ENCODE peak calls at places on chromosomes 4 and X, in seven cellular contexts. P, O, U, Y, J, X and K are unnamed samples. For H3K4me1 and H3K9me3, the result is how much of the 10 kb centered on the place peaks cover.

GRCh38 chrX:11381464-11381863 is 88.3 kb downstream of the AMELX start:
- DNase-seq in O (peak), U (no peak), J (no peak), X (peak), P (peak), Y (no peak), K (peak)

GRCh38 chrX:130715299-130715698 is 187.7 kb downstream of the ENOX2 start:
- DNase-seq in X (no peak), Y (no peak), P (peak), J (no peak), U (no peak), O (no peak), K (no peak)

GRCh38 chr4:176156656-176157055 is 38.7 kb downstream of the SPATA4 start:
- DNase-seq in O (no peak), P (peak), U (no peak), Y (no peak), J (no peak), X (no peak), K (no peak)

GRCh38 chr4:76306882-76307669 is 543 bp downstream of the STBD1 start:
- DNase-seq in P (peak), J (peak), Y (peak), U (no peak), X (peak), O (peak), K (peak)

GRCh38 chrX:19514791-19515614 is at the start of gene MAP3K15:
- DNase-seq in U (no peak), P (peak), X (peak), Y (peak), O (peak), J (peak), K (no peak)

GRCh38 chr4:102535398-102536082 is 34.4 kb downstream of the NFKB1 start:
- DNase-seq in Y (no peak), U (no peak), X (no peak), J (no peak), P (peak), O (no peak), K (peak)

GRCh38 chr4:47031713-47032404 is 492 bp downstream of the GABRB1 start:
- DNase-seq in J (no peak), P (no peak), Y (no peak), O (no peak), X (peak), U (no peak), K (no peak)

GRCh38 chrX:30620980-30621716 is 32.1 kb upstream of the GK start:
- DNase-seq in X (no peak), J (no peak), O (peak), P (peak), Y (no peak), U (no peak), K (no peak)

GRCh38 chr4:139084425-139085093 is 69.0 kb downstream of the NOCT start:
- DNase-seq in Y (no peak), P (no peak), U (no peak), X (no peak), J (no peak), O (no peak), K (no peak)

GRCh38 chr4:173125216-173125812 is 43.3 kb upstream of the GALNT7 start:
- DNase-seq in J (no peak), O (no peak), P (no peak), Y (no peak), X (no peak), U (no peak), K (no peak)

GRCh38 chr4:38236503-38236902 is 276.3 kb downstream of the PTTG2 start:
- DNase-seq in O (no peak), U (no peak), X (no peak), Y (no peak), J (no peak), P (no peak), K (no peak)

GRCh38 chr4:113394730-113395530 is 345.5 kb downstream of the ANK2 start:
- DNase-seq in X (peak), Y (no peak), U (peak), O (peak), P (peak), J (no peak), K (peak)

GRCh38 chrX:132023896-132024386 is 839 bp downstream of the STK26 start:
- DNase-seq in U (peak), X (peak), O (peak), P (no peak), J (peak), Y (peak), K (peak)

GRCh38 chr4:122045533-122045932 is 93.7 kb upstream of the TRPC3 start:
- DNase-seq in J (peak), P (peak), O (peak), Y (peak), U (no peak), X (no peak), K (no peak)

GRCh38 chr4:154082760-154083530 is 294.1 kb upstream of the SFRP2 start:
- DNase-seq in X (no peak), Y (no peak), P (peak), U (no peak), O (peak), J (no peak), K (peak)

GRCh38 chr4:8914461-8915171 is 43.0 kb upstream of the HMX1 start:
- DNase-seq in U (no peak), X (peak), J (peak), Y (no peak), P (no peak), O (no peak), K (no peak)

GRCh38 chrX:333611-334311 is 15.2 kb upstream of the GTPBP6 start:
- DNase-seq in O (no peak), J (peak), U (peak), Y (peak), X (no peak), P (no peak), K (no peak)

GRCh38 chrX:128517691-128518090 is 465.5 kb upstream of the ACTRT1 start:
- DNase-seq in Y (no peak), O (no peak), U (no peak), X (no peak), J (no peak), P (no peak), K (no peak)

GRCh38 chrX:56802921-56803848 is 74.1 kb downstream of the NBDY start:
- DNase-seq in J (no peak), P (peak), U (peak), O (no peak), Y (no peak), X (peak), K (peak)

GRCh38 chr4:78237360-78237759 is 180.2 kb downstream of the FRAS1 start:
- DNase-seq in P (no peak), X (no peak), U (no peak), O (no peak), Y (no peak), J (no peak), K (no peak)

GRCh38 chr4:18981234-18981615 is 959.7 kb upstream of the LCORL start:
- DNase-seq in Y (no peak), U (no peak), O (no peak), P (no peak), X (no peak), J (no peak), K (no peak)

GRCh38 chr4:87589531-87589930 is 18.8 kb upstream of the DSPP start:
- DNase-seq in J (no peak), O (peak), Y (no peak), U (no peak), X (no peak), P (peak), K (no peak)

GRCh38 chr4:157270108-157270507 is 49.6 kb downstream of the GRIA2 start:
- DNase-seq in J (no peak), Y (no peak), X (no peak), O (no peak), P (no peak), U (peak), K (no peak)

GRCh38 chr4:128512161-128512560 is 224.5 kb upstream of the PGRMC2 start:
- DNase-seq in Y (no peak), X (no peak), J (no peak), U (no peak), O (no peak), P (peak), K (no peak)

GRCh38 chr4:41866799-41867677 is 68.2 kb upstream of the TMEM33 start:
- DNase-seq in U (no peak), O (no peak), X (no peak), J (no peak), Y (no peak), P (no peak), K (no peak)

GRCh38 chr4:186497043-186497442 is 58.3 kb downstream of the MTNR1A start:
- DNase-seq in O (no peak), J (no peak), Y (no peak), P (no peak), X (no peak), U (no peak), K (no peak)

GRCh38 chr4:176921256-176921655 is 128.5 kb upstream of the VEGFC start:
- DNase-seq in J (no peak), U (no peak), Y (no peak), O (no peak), X (no peak), P (no peak), K (no peak)

GRCh38 chr4:26058537-26058936 is 144.5 kb downstream of the SMIM20 start:
- DNase-seq in P (no peak), O (no peak), X (no peak), J (no peak), Y (no peak), U (no peak), K (no peak)

GRCh38 chr4:121777625-121778024 is 12.7 kb upstream of the SMIM43 start:
- DNase-seq in J (no peak), Y (no peak), O (no peak), X (no peak), P (peak), U (no peak), K (no peak)

GRCh38 chrX:134849390-134849789 is 141.4 kb upstream of the SMIM10 start:
- DNase-seq in O (no peak), Y (no peak), P (peak), U (no peak), J (no peak), X (no peak), K (no peak)

GRCh38 chr4:80419946-80420345 is 84.4 kb downstream of the CFAP299 start:
- DNase-seq in X (no peak), P (no peak), Y (no peak), O (no peak), U (no peak), J (no peak), K (no peak)

GRCh38 chrX:103791826-103792458 is 15.3 kb downstream of the PLP1 start:
- DNase-seq in J (no peak), Y (no peak), U (no peak), O (no peak), P (peak), X (no peak), K (no peak)

GRCh38 chrX:17559728-17560379 is 177.4 kb upstream of the SCML1 start:
- DNase-seq in U (no peak), X (no peak), Y (no peak), O (peak), J (no peak), P (peak), K (no peak)

GRCh38 chr4:6056976-6057766 is 38.9 kb upstream of the C4orf50 start:
- DNase-seq in X (no peak), U (peak), P (no peak), J (peak), O (no peak), Y (no peak), K (no peak)

GRCh38 chrX:40154853-40155616 is 57.3 kb upstream of the BCOR start:
- DNase-seq in P (peak), X (peak), Y (peak), J (peak), O (peak), U (peak), K (no peak)

GRCh38 chrX:40152706-40153334 is 55.1 kb upstream of the BCOR start:
- DNase-seq in U (no peak), P (peak), O (peak), Y (peak), X (peak), J (peak), K (no peak)

GRCh38 chrX:40154229-40154852 is 56.6 kb upstream of the BCOR start:
- DNase-seq in Y (no peak), O (peak), J (no peak), P (peak), U (no peak), X (peak), K (no peak)

GRCh38 chrX:40152173-40152705 is 54.5 kb upstream of the BCOR start:
- DNase-seq in X (peak), U (peak), O (no peak), J (peak), P (peak), Y (peak), K (peak)

DNA sequence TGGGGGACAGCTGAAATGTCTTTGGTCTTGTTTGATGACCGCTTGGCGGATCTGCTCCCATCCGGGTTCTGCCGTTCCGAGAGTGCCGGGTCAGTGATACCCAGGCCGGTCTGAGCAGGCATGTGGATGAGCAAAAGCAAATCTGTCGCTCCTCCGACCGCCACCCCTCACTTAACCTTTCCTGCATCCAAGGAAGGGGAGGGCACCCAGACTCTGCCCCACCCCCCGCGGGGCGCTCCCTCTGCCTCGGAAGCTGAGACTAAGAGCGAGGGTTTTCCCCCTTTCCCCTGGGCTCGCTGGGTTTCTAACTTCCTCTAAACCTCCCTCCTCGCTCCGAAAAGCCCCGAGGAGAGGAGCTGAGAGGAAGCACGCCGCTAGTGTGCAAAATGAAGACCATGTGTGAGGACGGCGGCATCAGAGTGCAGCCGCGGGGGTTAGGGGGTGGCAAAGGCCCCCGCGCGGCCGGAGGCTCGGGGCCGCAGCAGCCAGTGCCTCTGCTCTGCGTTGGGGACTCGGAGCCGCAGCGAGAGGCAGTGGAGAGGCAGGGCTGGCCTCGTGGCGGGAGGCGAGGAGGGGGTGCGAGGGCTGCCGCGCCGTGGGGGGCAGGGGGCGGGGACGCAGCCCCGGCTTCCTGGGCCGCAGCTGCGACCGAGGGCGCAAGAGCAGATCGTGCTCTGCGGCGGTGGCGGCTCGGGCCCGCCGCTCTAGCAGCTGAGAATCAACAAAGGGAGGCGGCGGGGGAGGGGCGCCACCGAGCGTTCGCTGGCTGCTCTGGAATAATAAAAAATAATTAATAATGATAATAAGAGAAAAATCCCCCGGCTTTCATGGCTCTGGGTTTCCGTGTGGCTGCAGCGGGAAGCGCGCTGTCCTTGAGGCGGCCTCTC is 55.8 kb upstream of the BCOR start:
- DNase-seq in J (peak), Y (peak), O (peak), X (peak), U (peak), P (peak), K (peak)
- H3K4me3 ChIP-seq in J (peak), Y (peak), O (peak), X (peak), U (peak), P (peak), K (peak)

GRCh38 chr4:108399610-108400265 is 220.6 kb upstream of the RPL34 start:
- DNase-seq in P (no peak), O (no peak), Y (no peak), J (no peak), X (no peak), U (no peak), K (no peak)

GRCh38 chr4:108398326-108398725 is 222.1 kb upstream of the RPL34 start:
- DNase-seq in U (no peak), X (no peak), Y (no peak), J (no peak), P (no peak), O (no peak), K (no peak)

GRCh38 chr4:108398836-108399235 is 221.5 kb upstream of the RPL34 start:
- DNase-seq in O (no peak), X (no peak), J (no peak), Y (no peak), P (no peak), U (no peak), K (no peak)

GRCh38 chr4:108396900-108397299 is 223.5 kb upstream of the RPL34 start:
- DNase-seq in J (no peak), X (no peak), O (no peak), Y (no peak), P (no peak), U (no peak), K (no peak)

DNA sequence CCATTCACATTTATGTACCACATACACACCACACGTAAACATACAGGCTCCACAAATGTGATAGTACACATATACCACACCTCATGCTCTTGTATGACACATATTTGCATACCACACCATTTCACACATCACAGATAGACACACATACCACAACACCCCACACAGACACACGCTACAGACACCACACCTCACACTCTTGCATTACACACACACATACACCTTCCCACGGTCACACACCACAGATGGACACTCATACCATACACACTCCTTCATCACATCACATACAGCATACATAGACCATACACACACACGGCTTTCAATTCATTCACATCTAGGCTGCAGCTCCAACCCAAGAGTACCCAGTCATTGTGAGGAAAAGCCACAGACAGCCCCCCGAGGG is 222.5 kb upstream of the RPL34 start:
- DNase-seq in J (no peak), O (no peak), Y (no peak), X (no peak), U (no peak), P (no peak), K (no peak)
- H3K4me1 ChIP-seq in J (under half), O (under half), Y (under half), X (under half), U (under half), P (under half), K (under half)

GRCh38 chr4:11908712-11909111 is 480.0 kb upstream of the HS3ST1 start:
- DNase-seq in O (no peak), U (no peak), J (no peak), P (no peak), Y (no peak), X (no peak), K (no peak)

GRCh38 chr4:11900277-11900676 is 471.6 kb upstream of the HS3ST1 start:
- DNase-seq in O (no peak), P (no peak), U (no peak), J (no peak), Y (no peak), X (no peak), K (no peak)

GRCh38 chr4:11908205-11908604 is 479.5 kb upstream of the HS3ST1 start:
- DNase-seq in P (no peak), Y (no peak), J (no peak), X (no peak), O (no peak), U (no peak), K (no peak)

GRCh38 chr4:11904117-11904535 is 475.4 kb upstream of the HS3ST1 start:
- DNase-seq in J (no peak), U (no peak), O (peak), X (peak), P (no peak), Y (peak), K (no peak)

DNA sequence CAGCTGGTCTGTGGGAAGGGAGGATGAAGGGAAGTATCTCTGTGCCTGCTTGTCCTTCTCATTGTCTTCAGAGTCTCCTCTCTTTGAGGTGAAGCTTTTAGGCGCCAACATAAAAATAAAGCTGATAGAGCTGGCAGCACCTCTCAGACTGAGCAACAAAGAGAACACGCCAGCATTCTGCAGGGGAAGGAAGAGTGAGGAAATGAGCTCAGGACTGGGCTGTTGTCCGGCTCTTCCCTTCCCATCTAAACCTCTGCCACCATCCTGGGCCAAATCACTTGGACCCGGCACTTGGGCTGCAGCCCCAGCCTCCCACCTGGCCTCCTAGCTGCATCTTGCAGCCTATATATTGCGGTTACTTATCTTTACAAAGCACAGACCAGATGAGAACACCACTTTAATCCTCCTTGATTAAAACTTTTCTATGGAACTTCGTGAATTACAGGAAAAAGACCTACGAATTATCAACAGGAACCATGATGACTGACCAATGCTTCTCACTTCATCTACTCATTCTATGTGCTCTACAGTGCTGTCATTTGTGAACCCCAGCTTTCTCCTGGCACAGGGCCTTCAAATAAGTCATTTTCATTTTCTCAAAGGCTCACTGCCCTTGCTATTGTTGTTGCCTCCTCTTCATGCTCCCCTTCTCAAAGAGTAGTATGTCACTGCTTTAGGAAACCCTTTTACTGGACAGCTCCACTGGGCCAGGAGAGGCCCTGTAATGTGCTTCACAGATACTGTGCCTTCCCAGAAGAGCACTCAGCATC is 476.5 kb upstream of the HS3ST1 start:
- DNase-seq in Y (no peak), P (no peak), J (no peak), O (no peak), X (no peak), U (no peak), K (no peak)
- H3K9me3 ChIP-seq in Y (under half), P (under half), J (under half), O (under half), X (under half), U (under half), K (under half)

GRCh38 chr4:17810260-17811077 is at the start of the genes DCAF16 and NCAPG:
- DNase-seq in X (peak), O (peak), P (peak), J (peak), U (peak), Y (peak), K (peak)

GRCh38 chr4:17812801-17813200 is 2.0 kb downstream of the NCAPG start:
- DNase-seq in P (peak), X (no peak), J (no peak), Y (no peak), O (no peak), U (no peak), K (no peak)

GRCh38 chr4:17811078-17811603 is 362 bp downstream of the NCAPG start:
- DNase-seq in U (no peak), Y (no peak), X (peak), J (no peak), O (no peak), P (peak), K (no peak)

GRCh38 chr4:17814140-17814539 is 3.4 kb downstream of the NCAPG start:
- DNase-seq in U (no peak), P (peak), O (no peak), J (no peak), X (no peak), Y (no peak), K (no peak)

DNA sequence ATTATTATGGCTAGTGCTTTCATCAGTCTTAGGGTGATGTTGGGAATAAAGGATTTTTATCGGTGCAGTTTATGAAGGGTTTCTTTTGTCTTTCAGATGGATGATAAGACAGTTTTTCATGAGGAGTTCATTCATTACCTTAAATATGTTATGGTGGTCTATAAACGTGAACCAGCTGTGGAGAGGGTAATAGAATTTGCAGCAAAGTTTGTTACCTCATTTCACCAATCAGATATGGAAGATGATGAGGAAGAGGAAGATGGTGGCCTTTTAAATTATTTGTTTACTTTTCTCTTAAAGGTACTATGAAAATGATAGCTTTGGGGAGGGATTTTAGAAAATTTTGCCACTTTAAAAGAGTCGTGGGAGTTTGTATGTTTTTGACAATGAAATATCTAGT is 1.3 kb downstream of the NCAPG start:
- DNase-seq in O (no peak), J (no peak), P (no peak), X (no peak), U (no peak), Y (no peak), K (no peak)
- H3K4me3 ChIP-seq in O (peak), J (no peak), P (peak), X (no peak), U (no peak), Y (no peak), K (peak)